ENCODE peak calls at places on chromosomes 16 and 17, in four cellular contexts. One of them, this sample, is unnamed.

GRCh38 chr17:27577124-27577761 is 53.7 kb upstream of the LGALS9 start:
- DNase-seq in mesendoderm: peak; percentile 81
- DNase-seq in IMR-90: peak; percentile 82
- DNase-seq in H9: peak; percentile 57
- DNase-seq in this sample: no peak

GRCh38 chr16:71723537-71724319 is 773 bp downstream of the PHLPP2 start:
- DNase-seq in mesendoderm: peak; percentile 82
- DNase-seq in IMR-90: peak; percentile 49
- DNase-seq in H9: peak; percentile 79
- DNase-seq in this sample: peak; percentile 79

GRCh38 chr17:14760212-14760611 is 459.3 kb downstream of the HS3ST3B1 start:
- DNase-seq in mesendoderm: no peak
- DNase-seq in IMR-90: no peak
- DNase-seq in H9: no peak
- DNase-seq in this sample: no peak

GRCh38 chr16:72797606-72798005 is 250.3 kb downstream of the ZFHX3 start:
- DNase-seq in mesendoderm: no peak
- DNase-seq in IMR-90: no peak
- DNase-seq in H9: no peak
- DNase-seq in this sample: no peak

GRCh38 chr17:237406-237955 is 56.0 kb upstream of the DOC2B start:
- DNase-seq in mesendoderm: peak; percentile 43
- DNase-seq in IMR-90: no peak
- DNase-seq in H9: peak; percentile 56
- DNase-seq in this sample: no peak

GRCh38 chr16:22326369-22326652 is 29.1 kb downstream of the POLR3E start:
- DNase-seq in mesendoderm: no peak
- DNase-seq in IMR-90: no peak
- DNase-seq in H9: no peak
- DNase-seq in this sample: no peak

GRCh38 chr17:7113273-7114071 is 1.1 kb downstream of the ASGR2 start:
- DNase-seq in mesendoderm: no peak
- DNase-seq in IMR-90: no peak
- DNase-seq in H9: no peak
- DNase-seq in this sample: no peak

GRCh38 chr16:27154573-27155521 is 48.5 kb upstream of the KDM8 start:
- DNase-seq in mesendoderm: peak; percentile 72
- DNase-seq in IMR-90: peak; percentile 21
- DNase-seq in H9: peak; percentile 79
- DNase-seq in this sample: peak; percentile 65

GRCh38 chr17:64732336-64733006 is 70.4 kb upstream of the SMURF2 start:
- DNase-seq in mesendoderm: no peak
- DNase-seq in IMR-90: peak; percentile 81
- DNase-seq in H9: no peak
- DNase-seq in this sample: no peak

GRCh38 chr17:15741624-15742023 is 9.5 kb downstream of the TBC1D26 start:
- DNase-seq in mesendoderm: no peak
- DNase-seq in IMR-90: no peak
- DNase-seq in H9: no peak
- DNase-seq in this sample: no peak

GRCh38 chr17:48633266-48633816 is 7.2 kb upstream of the HOXB9 start:
- DNase-seq in mesendoderm: no peak
- DNase-seq in IMR-90: no peak
- DNase-seq in H9: peak; percentile 63
- DNase-seq in this sample: no peak

GRCh38 chr17:55245986-55246385 is 18.8 kb upstream of the HLF start:
- DNase-seq in mesendoderm: no peak
- DNase-seq in IMR-90: no peak
- DNase-seq in H9: no peak
- DNase-seq in this sample: no peak

GRCh38 chr17:43438626-43439529 is 40.1 kb downstream of the ARL4D start:
- DNase-seq in mesendoderm: peak; percentile 92
- DNase-seq in IMR-90: peak; percentile 44
- DNase-seq in H9: peak; percentile 47
- DNase-seq in this sample: no peak

GRCh38 chr17:18362509-18363020 is 785 bp downstream of the SHMT1 start:
- DNase-seq in mesendoderm: peak; percentile 13
- DNase-seq in IMR-90: no peak
- DNase-seq in H9: peak; percentile 48
- DNase-seq in this sample: peak; percentile 9

GRCh38 chr16:4407543-4408322 is 8.7 kb downstream of the CORO7 start:
- DNase-seq in mesendoderm: no peak
- DNase-seq in IMR-90: peak; percentile 82
- DNase-seq in H9: no peak
- DNase-seq in this sample: no peak

GRCh38 chr17:80649672-80650338 is 105.2 kb downstream of the RPTOR start:
- DNase-seq in mesendoderm: peak; percentile 90
- DNase-seq in IMR-90: peak; percentile 92
- DNase-seq in H9: peak; percentile 85
- DNase-seq in this sample: peak; percentile 17

GRCh38 chr17:65856865-65857264 is 295.4 kb upstream of the AXIN2 start:
- DNase-seq in mesendoderm: no peak
- DNase-seq in IMR-90: peak; percentile 22
- DNase-seq in H9: no peak
- DNase-seq in this sample: no peak

GRCh38 chr16:79928142-79928735 is 327.7 kb upstream of the MAF start:
- DNase-seq in mesendoderm: no peak
- DNase-seq in IMR-90: no peak
- DNase-seq in H9: no peak
- DNase-seq in this sample: no peak

GRCh38 chr17:64492481-64493109 is 4.3 kb downstream of the POLG2 start:
- DNase-seq in mesendoderm: no peak
- DNase-seq in IMR-90: no peak
- DNase-seq in H9: no peak
- DNase-seq in this sample: no peak

GRCh38 chr16:69179255-69180010 is 7.5 kb upstream of the SNTB2 start:
- DNase-seq in mesendoderm: no peak
- DNase-seq in IMR-90: peak; percentile 84
- DNase-seq in H9: no peak
- DNase-seq in this sample: no peak

GRCh38 chr17:78318407-78318806 is 41.5 kb downstream of the SOCS3 start:
- DNase-seq in mesendoderm: no peak
- DNase-seq in IMR-90: no peak
- DNase-seq in H9: no peak
- DNase-seq in this sample: no peak
- H2BK15ac ChIP-seq in mesendoderm: no peak overlapping the region
- H2BK15ac ChIP-seq in IMR-90: peak overlapping the region; percentile 1
- H2BK15ac ChIP-seq in H9: no peak overlapping the region
- H2BK15ac ChIP-seq in this sample: peak overlapping the region; percentile 60

GRCh38 chr17:74771319-74771914 is 4.7 kb downstream of the NAT9 start:
- DNase-seq in mesendoderm: no peak
- DNase-seq in IMR-90: no peak
- DNase-seq in H9: no peak
- DNase-seq in this sample: no peak
- H2BK15ac ChIP-seq in mesendoderm: no peak overlapping the region
- H2BK15ac ChIP-seq in IMR-90: no peak overlapping the region
- H2BK15ac ChIP-seq in H9: no peak overlapping the region
- H2BK15ac ChIP-seq in this sample: no peak overlapping the region

GRCh38 chr17:79591695-79592094 is 19.2 kb downstream of the RBFOX3 start:
- DNase-seq in mesendoderm: no peak
- DNase-seq in IMR-90: no peak
- DNase-seq in H9: no peak
- DNase-seq in this sample: no peak
- H2BK15ac ChIP-seq in mesendoderm: no peak overlapping the region
- H2BK15ac ChIP-seq in IMR-90: no peak overlapping the region
- H2BK15ac ChIP-seq in H9: no peak overlapping the region
- H2BK15ac ChIP-seq in this sample: peak overlapping the region; percentile 62

GRCh38 chr17:45022655-45023339 is 28.6 kb downstream of the DCAKD start:
- DNase-seq in mesendoderm: peak; percentile 46
- DNase-seq in IMR-90: no peak
- DNase-seq in H9: no peak
- DNase-seq in this sample: no peak

GRCh38 chr17:45020354-45021138 is 30.9 kb downstream of the DCAKD start:
- DNase-seq in mesendoderm: peak; percentile 57
- DNase-seq in IMR-90: peak; percentile 22
- DNase-seq in H9: peak; percentile 72
- DNase-seq in this sample: no peak

GRCh38 chr17:45019177-45019711 is 32.2 kb downstream of the DCAKD start:
- DNase-seq in mesendoderm: no peak
- DNase-seq in IMR-90: peak; percentile 34
- DNase-seq in H9: no peak
- DNase-seq in this sample: no peak

GRCh38 chr17:45021607-45022287 is 29.7 kb downstream of the DCAKD start:
- DNase-seq in mesendoderm: peak; percentile 55
- DNase-seq in IMR-90: peak; percentile 47
- DNase-seq in H9: peak; percentile 80
- DNase-seq in this sample: peak; percentile 65

GRCh38 chr17:45022288-45022648 is 29.2 kb downstream of the DCAKD start:
- DNase-seq in mesendoderm: no peak
- DNase-seq in IMR-90: no peak
- DNase-seq in H9: no peak
- DNase-seq in this sample: no peak
- H2BK15ac ChIP-seq in mesendoderm: no peak overlapping the region
- H2BK15ac ChIP-seq in IMR-90: no peak overlapping the region
- H2BK15ac ChIP-seq in H9: no peak overlapping the region
- H2BK15ac ChIP-seq in this sample: no peak overlapping the region

DNA sequence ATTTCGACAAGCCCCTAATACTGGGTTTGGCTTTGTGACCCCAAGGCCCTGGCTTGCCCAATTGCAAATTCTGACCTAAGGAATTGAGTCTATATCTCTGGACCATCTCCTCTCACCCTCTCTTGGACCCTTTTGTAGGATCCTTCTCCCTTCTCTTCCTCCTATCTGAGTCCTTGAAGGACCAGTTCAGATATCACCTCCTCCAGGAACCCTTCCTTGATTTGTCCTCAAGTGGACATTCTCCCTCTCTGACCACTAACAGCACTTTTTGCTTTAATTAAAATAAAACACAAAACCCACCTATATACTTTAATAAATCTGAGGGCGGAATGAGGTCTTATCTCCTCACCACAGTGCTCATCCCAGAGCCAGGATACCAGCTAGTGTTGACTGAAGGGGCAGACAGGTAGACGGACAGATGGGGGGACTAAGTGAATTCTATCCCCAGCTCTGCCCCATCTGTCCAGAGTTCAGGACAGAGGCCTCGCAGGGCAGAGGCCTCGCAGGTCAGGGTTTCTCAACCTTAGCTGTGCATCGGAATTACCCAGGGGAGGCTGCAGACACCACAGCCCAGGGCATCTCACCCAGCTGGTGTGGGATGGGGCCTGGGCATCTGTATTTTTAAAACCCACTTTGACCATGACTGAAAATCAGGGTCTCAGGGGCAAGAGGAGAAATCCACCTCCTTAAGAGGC is 9.1 kb downstream of the PLCD3 start:
- DNase-seq in mesendoderm: no peak
- DNase-seq in IMR-90: no peak
- DNase-seq in H9: no peak
- DNase-seq in this sample: no peak
- H2BK15ac ChIP-seq in mesendoderm: no peak overlapping the region
- H2BK15ac ChIP-seq in IMR-90: peak overlapping the region; percentile 73
- H2BK15ac ChIP-seq in H9: no peak overlapping the region
- H2BK15ac ChIP-seq in this sample: no peak overlapping the region

GRCh38 chr17:78673395-78673794 is 96.2 kb upstream of the DNAH17 start:
- DNase-seq in mesendoderm: no peak
- DNase-seq in IMR-90: no peak
- DNase-seq in H9: no peak
- DNase-seq in this sample: no peak
- H2BK15ac ChIP-seq in mesendoderm: no peak overlapping the region
- H2BK15ac ChIP-seq in IMR-90: no peak overlapping the region
- H2BK15ac ChIP-seq in H9: no peak overlapping the region
- H2BK15ac ChIP-seq in this sample: no peak overlapping the region

GRCh38 chr17:73813201-73813600 is 169.0 kb upstream of the SDK2 start:
- DNase-seq in mesendoderm: no peak
- DNase-seq in IMR-90: no peak
- DNase-seq in H9: no peak
- DNase-seq in this sample: no peak
- H2BK15ac ChIP-seq in mesendoderm: no peak overlapping the region
- H2BK15ac ChIP-seq in IMR-90: no peak overlapping the region
- H2BK15ac ChIP-seq in H9: no peak overlapping the region
- H2BK15ac ChIP-seq in this sample: no peak overlapping the region

DNA sequence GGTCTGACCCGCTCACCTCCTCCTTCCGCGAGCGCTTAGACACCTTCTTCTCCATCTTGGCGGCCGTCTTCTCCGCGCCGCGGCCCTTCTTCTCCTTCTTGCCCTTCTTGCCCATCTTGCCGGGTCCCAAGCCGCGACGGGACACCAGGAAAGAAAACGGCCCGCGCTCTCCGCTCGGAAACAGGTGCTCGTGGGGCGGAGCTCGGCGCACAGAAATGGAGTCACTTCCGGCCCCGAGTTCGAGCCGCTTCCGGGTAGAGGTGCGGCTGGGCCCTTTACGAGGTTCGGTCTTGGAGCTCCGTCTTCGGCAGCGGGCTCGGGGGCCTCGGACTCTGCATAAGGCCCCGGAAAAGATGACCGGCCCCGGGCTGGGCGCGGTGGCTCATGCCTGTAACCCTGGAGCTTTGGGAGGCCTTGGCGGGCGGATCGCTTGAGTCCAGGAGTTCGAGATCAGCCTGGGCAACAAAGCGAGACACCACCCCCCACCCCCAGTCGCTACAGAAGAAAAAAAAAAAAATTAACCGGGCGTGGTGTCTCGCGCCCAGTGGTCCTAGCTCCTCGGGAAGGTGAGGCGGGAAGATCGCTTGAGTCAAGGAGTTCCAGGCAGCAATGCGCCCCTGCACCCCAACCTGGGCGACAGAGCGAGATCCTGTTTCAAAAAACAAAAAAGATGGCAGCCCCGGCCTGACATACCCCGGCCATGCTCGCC is at the start of gene KLHDC4:
- DNase-seq in mesendoderm: peak; percentile 92
- DNase-seq in IMR-90: peak; percentile 82
- DNase-seq in H9: peak; percentile 87
- DNase-seq in this sample: peak; percentile 81
- H2BK15ac ChIP-seq in mesendoderm: no peak within 1 kb of the TSS
- H2BK15ac ChIP-seq in IMR-90: no peak within 1 kb of the TSS
- H2BK15ac ChIP-seq in H9: no peak within 1 kb of the TSS
- H2BK15ac ChIP-seq in this sample: no peak within 1 kb of the TSS

GRCh38 chr16:24943471-24943870 is 71.7 kb downstream of the ARHGAP17 start:
- DNase-seq in mesendoderm: no peak
- DNase-seq in IMR-90: no peak
- DNase-seq in H9: no peak
- DNase-seq in this sample: no peak

GRCh38 chr16:24935336-24935735 is 79.8 kb downstream of the ARHGAP17 start:
- DNase-seq in mesendoderm: no peak
- DNase-seq in IMR-90: no peak
- DNase-seq in H9: no peak
- DNase-seq in this sample: no peak

GRCh38 chr16:24939224-24939623 is 75.9 kb downstream of the ARHGAP17 start:
- DNase-seq in mesendoderm: no peak
- DNase-seq in IMR-90: no peak
- DNase-seq in H9: no peak
- DNase-seq in this sample: no peak

GRCh38 chr16:24936151-24936550 is 79.0 kb downstream of the ARHGAP17 start:
- DNase-seq in mesendoderm: no peak
- DNase-seq in IMR-90: peak; percentile 6
- DNase-seq in H9: no peak
- DNase-seq in this sample: no peak

DNA sequence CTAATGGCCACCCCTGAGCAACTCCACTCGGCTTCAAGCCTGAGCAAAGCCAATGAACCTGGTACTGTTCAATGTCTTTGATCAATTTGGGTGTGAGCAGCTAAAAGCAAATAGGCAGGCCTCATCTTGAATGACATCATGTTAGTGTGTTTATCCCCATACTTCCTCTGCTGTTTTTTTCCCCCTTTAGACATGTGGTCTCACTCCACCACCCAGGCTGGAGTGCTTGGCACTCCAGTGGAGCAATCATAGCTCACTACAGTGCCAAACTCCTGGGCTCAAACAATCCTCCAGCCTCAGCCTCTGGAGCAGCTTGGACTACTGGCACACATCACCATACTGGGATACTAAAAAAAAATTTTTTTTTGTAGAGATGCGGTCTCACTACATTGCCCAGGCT is 75.4 kb downstream of the ARHGAP17 start:
- DNase-seq in mesendoderm: no peak
- DNase-seq in IMR-90: peak; percentile 46
- DNase-seq in H9: no peak
- DNase-seq in this sample: no peak
- H2BK15ac ChIP-seq in mesendoderm: no peak overlapping the region
- H2BK15ac ChIP-seq in IMR-90: no peak overlapping the region
- H2BK15ac ChIP-seq in H9: no peak overlapping the region
- H2BK15ac ChIP-seq in this sample: no peak overlapping the region

This sample was measured in neuronal stem cell.